ENCODE peak calls at places on chromosome X, in four cellular contexts. F is T-cell, O is cardiac fibroblast, U is H9. Q is an unnamed sample.

GRCh38 chrX:46574337-46574940 is 874 bp downstream of the CHST7 start:
- DNase-seq in F (peak), O (peak), U (peak), Q (no peak)

GRCh38 chrX:67353651-67354370 is 190.0 kb upstream of the AR start:
- DNase-seq in F (no peak), O (no peak), U (no peak), Q (no peak)

GRCh38 chrX:51569561-51569960 is 49.2 kb downstream of the CENPVL3 start:
- DNase-seq in F (no peak), O (no peak), U (no peak), Q (no peak)

GRCh38 chrX:21167028-21167427 is 207.2 kb upstream of the CNKSR2 start:
- DNase-seq in F (no peak), O (no peak), U (no peak), Q (no peak)

GRCh38 chrX:110944323-110944761 is 148.7 kb upstream of the CHRDL1 start:
- DNase-seq in F (no peak), O (no peak), U (peak), Q (no peak)

GRCh38 chrX:39456894-39457600 is 640.7 kb downstream of the BCOR start:
- DNase-seq in F (no peak), O (peak), U (no peak), Q (no peak)

GRCh38 chrX:134144231-134144630 is 92.8 kb upstream of the CCDC160 start:
- DNase-seq in F (no peak), O (peak), U (no peak), Q (peak)

GRCh38 chrX:11421816-11422528 is 128.8 kb downstream of the AMELX start:
- DNase-seq in F (no peak), O (no peak), U (no peak), Q (no peak)

GRCh38 chrX:124518888-124519287 is 172.5 kb downstream of the SH2D1A start:
- DNase-seq in F (no peak), O (no peak), U (no peak), Q (no peak)

GRCh38 chrX:8455600-8455999 is 9.0 kb upstream of the VCX3B start:
- DNase-seq in F (no peak), O (peak), U (no peak), Q (peak)

GRCh38 chrX:136214551-136214950 is 36.6 kb downstream of the MAP7D3 start:
- DNase-seq in F (no peak), O (peak), U (no peak), Q (no peak)

Q was measured in A549.